ENCODE peak calls at places on chromosome 20, in six cellular contexts. One of them, this sample, is unnamed. For H3K4me1, the result is how much of the 10 kb centered on the place peaks cover.

GRCh38 chr20:20096421-20096820 is 44.1 kb downstream of the CFAP61 start:
- DNase-seq in naive thymus-derived CD4-positive, alpha-beta T cell: no peak
- DNase-seq in upper lobe of right lung: no peak
- DNase-seq in GM23248: peak
- DNase-seq in sigmoid colon: no peak
- DNase-seq in adrenal gland: no peak
- DNase-seq in this sample: no peak

GRCh38 chr20:10002871-10003270 is 31.9 kb upstream of the ANKEF1 start:
- DNase-seq in naive thymus-derived CD4-positive, alpha-beta T cell: no peak
- DNase-seq in upper lobe of right lung: no peak
- DNase-seq in GM23248: no peak
- DNase-seq in sigmoid colon: no peak
- DNase-seq in adrenal gland: no peak
- DNase-seq in this sample: no peak

GRCh38 chr20:41693136-41693979 is 75.2 kb upstream of the CHD6 start:
- DNase-seq in naive thymus-derived CD4-positive, alpha-beta T cell: peak
- DNase-seq in upper lobe of right lung: peak
- DNase-seq in GM23248: peak
- DNase-seq in sigmoid colon: peak
- DNase-seq in adrenal gland: peak
- DNase-seq in this sample: peak

GRCh38 chr20:50399917-50400704 is 110.1 kb upstream of the PTPN1 start:
- DNase-seq in naive thymus-derived CD4-positive, alpha-beta T cell: no peak
- DNase-seq in upper lobe of right lung: no peak
- DNase-seq in GM23248: peak
- DNase-seq in sigmoid colon: no peak
- DNase-seq in adrenal gland: no peak
- DNase-seq in this sample: no peak

GRCh38 chr20:38315290-38315966 is 11.5 kb downstream of the BPI start:
- DNase-seq in naive thymus-derived CD4-positive, alpha-beta T cell: no peak
- DNase-seq in upper lobe of right lung: no peak
- DNase-seq in GM23248: peak
- DNase-seq in sigmoid colon: no peak
- DNase-seq in adrenal gland: no peak
- DNase-seq in this sample: no peak

GRCh38 chr20:33843854-33844253 is 32.7 kb downstream of the CHMP4B start:
- DNase-seq in naive thymus-derived CD4-positive, alpha-beta T cell: peak
- DNase-seq in upper lobe of right lung: no peak
- DNase-seq in GM23248: no peak
- DNase-seq in sigmoid colon: peak
- DNase-seq in adrenal gland: no peak
- DNase-seq in this sample: no peak

GRCh38 chr20:40584128-40584819 is 104.8 kb downstream of the MAFB start:
- DNase-seq in naive thymus-derived CD4-positive, alpha-beta T cell: no peak
- DNase-seq in upper lobe of right lung: no peak
- DNase-seq in GM23248: no peak
- DNase-seq in sigmoid colon: no peak
- DNase-seq in adrenal gland: no peak
- DNase-seq in this sample: peak

GRCh38 chr20:57586370-57586793 is 25.5 kb downstream of the PCK1 start:
- DNase-seq in naive thymus-derived CD4-positive, alpha-beta T cell: no peak
- DNase-seq in upper lobe of right lung: no peak
- DNase-seq in GM23248: no peak
- DNase-seq in sigmoid colon: peak
- DNase-seq in adrenal gland: no peak
- DNase-seq in this sample: no peak

GRCh38 chr20:20603339-20603990 is 109.0 kb downstream of the RALGAPA2 start:
- DNase-seq in naive thymus-derived CD4-positive, alpha-beta T cell: no peak
- DNase-seq in upper lobe of right lung: no peak
- DNase-seq in GM23248: no peak
- DNase-seq in sigmoid colon: no peak
- DNase-seq in adrenal gland: no peak
- DNase-seq in this sample: no peak

GRCh38 chr20:32116079-32116521 is 6.6 kb downstream of the TM9SF4 start:
- DNase-seq in naive thymus-derived CD4-positive, alpha-beta T cell: no peak
- DNase-seq in upper lobe of right lung: no peak
- DNase-seq in GM23248: peak
- DNase-seq in sigmoid colon: no peak
- DNase-seq in adrenal gland: no peak
- DNase-seq in this sample: no peak

GRCh38 chr20:37398750-37399621 is 53.0 kb downstream of the SRC start:
- DNase-seq in naive thymus-derived CD4-positive, alpha-beta T cell: no peak
- DNase-seq in upper lobe of right lung: no peak
- DNase-seq in GM23248: peak
- DNase-seq in sigmoid colon: no peak
- DNase-seq in adrenal gland: peak
- DNase-seq in this sample: no peak

GRCh38 chr20:51220293-51220706 is 197.4 kb upstream of the KCNG1 start:
- DNase-seq in naive thymus-derived CD4-positive, alpha-beta T cell: no peak
- DNase-seq in upper lobe of right lung: peak
- DNase-seq in GM23248: peak
- DNase-seq in sigmoid colon: no peak
- DNase-seq in adrenal gland: no peak
- DNase-seq in this sample: no peak

GRCh38 chr20:59145926-59146800 is 17.5 kb upstream of the ZNF831 start:
- DNase-seq in naive thymus-derived CD4-positive, alpha-beta T cell: peak
- DNase-seq in upper lobe of right lung: no peak
- DNase-seq in GM23248: no peak
- DNase-seq in sigmoid colon: no peak
- DNase-seq in adrenal gland: no peak
- DNase-seq in this sample: no peak

GRCh38 chr20:40714109-40714508 is 25.1 kb upstream of the MAFB start:
- DNase-seq in naive thymus-derived CD4-positive, alpha-beta T cell: no peak
- DNase-seq in upper lobe of right lung: no peak
- DNase-seq in GM23248: no peak
- DNase-seq in sigmoid colon: no peak
- DNase-seq in adrenal gland: no peak
- DNase-seq in this sample: no peak

GRCh38 chr20:17761612-17762011 is 61.8 kb downstream of the BANF2 start:
- DNase-seq in naive thymus-derived CD4-positive, alpha-beta T cell: no peak
- DNase-seq in upper lobe of right lung: no peak
- DNase-seq in GM23248: peak
- DNase-seq in sigmoid colon: no peak
- DNase-seq in adrenal gland: no peak
- DNase-seq in this sample: no peak

GRCh38 chr20:3973705-3974104 is 41.7 kb downstream of the RNF24 start:
- DNase-seq in naive thymus-derived CD4-positive, alpha-beta T cell: no peak
- DNase-seq in upper lobe of right lung: no peak
- DNase-seq in GM23248: no peak
- DNase-seq in sigmoid colon: no peak
- DNase-seq in adrenal gland: no peak
- DNase-seq in this sample: no peak

GRCh38 chr20:63224272-63225081 is 8.5 kb upstream of the YTHDF1 start:
- DNase-seq in naive thymus-derived CD4-positive, alpha-beta T cell: no peak
- DNase-seq in upper lobe of right lung: peak
- DNase-seq in GM23248: peak
- DNase-seq in sigmoid colon: peak
- DNase-seq in adrenal gland: peak
- DNase-seq in this sample: no peak

GRCh38 chr20:51125095-51125494 is 102.2 kb upstream of the KCNG1 start:
- DNase-seq in naive thymus-derived CD4-positive, alpha-beta T cell: no peak
- DNase-seq in upper lobe of right lung: no peak
- DNase-seq in GM23248: no peak
- DNase-seq in sigmoid colon: no peak
- DNase-seq in adrenal gland: no peak
- DNase-seq in this sample: no peak

GRCh38 chr20:31788578-31788977 is 30.6 kb upstream of the MYLK2 start:
- DNase-seq in naive thymus-derived CD4-positive, alpha-beta T cell: no peak
- DNase-seq in upper lobe of right lung: no peak
- DNase-seq in GM23248: peak
- DNase-seq in sigmoid colon: no peak
- DNase-seq in adrenal gland: no peak
- DNase-seq in this sample: peak

GRCh38 chr20:38114353-38114791 is 50.7 kb downstream of the TGM2 start:
- DNase-seq in naive thymus-derived CD4-positive, alpha-beta T cell: no peak
- DNase-seq in upper lobe of right lung: no peak
- DNase-seq in GM23248: peak
- DNase-seq in sigmoid colon: no peak
- DNase-seq in adrenal gland: no peak
- DNase-seq in this sample: no peak

GRCh38 chr20:50670126-50670862 is 21.0 kb downstream of the RIPOR3 start:
- DNase-seq in naive thymus-derived CD4-positive, alpha-beta T cell: no peak
- DNase-seq in upper lobe of right lung: no peak
- DNase-seq in GM23248: no peak
- DNase-seq in sigmoid colon: no peak
- DNase-seq in adrenal gland: no peak
- DNase-seq in this sample: no peak

GRCh38 chr20:16580127-16580526 is 6.9 kb upstream of the KIF16B start:
- DNase-seq in naive thymus-derived CD4-positive, alpha-beta T cell: no peak
- DNase-seq in upper lobe of right lung: no peak
- DNase-seq in GM23248: peak
- DNase-seq in sigmoid colon: no peak
- DNase-seq in adrenal gland: no peak
- DNase-seq in this sample: peak

GRCh38 chr20:21387528-21387927 is 9.8 kb downstream of the NKX2-4 start:
- DNase-seq in naive thymus-derived CD4-positive, alpha-beta T cell: no peak
- DNase-seq in upper lobe of right lung: no peak
- DNase-seq in GM23248: no peak
- DNase-seq in sigmoid colon: no peak
- DNase-seq in adrenal gland: no peak
- DNase-seq in this sample: no peak

GRCh38 chr20:1186367-1186991 is 1.7 kb upstream of the TMEM74B start:
- DNase-seq in naive thymus-derived CD4-positive, alpha-beta T cell: no peak
- DNase-seq in upper lobe of right lung: no peak
- DNase-seq in GM23248: no peak
- DNase-seq in sigmoid colon: no peak
- DNase-seq in adrenal gland: no peak
- DNase-seq in this sample: no peak

GRCh38 chr20:1184638-1185315 is at the start of gene TMEM74B:
- DNase-seq in naive thymus-derived CD4-positive, alpha-beta T cell: no peak
- DNase-seq in upper lobe of right lung: no peak
- DNase-seq in GM23248: peak
- DNase-seq in sigmoid colon: no peak
- DNase-seq in adrenal gland: no peak
- DNase-seq in this sample: no peak

GRCh38 chr20:1184260-1184637 is 532 bp downstream of the TMEM74B start:
- DNase-seq in naive thymus-derived CD4-positive, alpha-beta T cell: no peak
- DNase-seq in upper lobe of right lung: no peak
- DNase-seq in GM23248: no peak
- DNase-seq in sigmoid colon: no peak
- DNase-seq in adrenal gland: no peak
- DNase-seq in this sample: no peak

GRCh38 chr20:1185316-1185741 is 548 bp upstream of the TMEM74B start:
- DNase-seq in naive thymus-derived CD4-positive, alpha-beta T cell: peak
- DNase-seq in upper lobe of right lung: no peak
- DNase-seq in GM23248: peak
- DNase-seq in sigmoid colon: no peak
- DNase-seq in adrenal gland: no peak
- DNase-seq in this sample: no peak

DNA sequence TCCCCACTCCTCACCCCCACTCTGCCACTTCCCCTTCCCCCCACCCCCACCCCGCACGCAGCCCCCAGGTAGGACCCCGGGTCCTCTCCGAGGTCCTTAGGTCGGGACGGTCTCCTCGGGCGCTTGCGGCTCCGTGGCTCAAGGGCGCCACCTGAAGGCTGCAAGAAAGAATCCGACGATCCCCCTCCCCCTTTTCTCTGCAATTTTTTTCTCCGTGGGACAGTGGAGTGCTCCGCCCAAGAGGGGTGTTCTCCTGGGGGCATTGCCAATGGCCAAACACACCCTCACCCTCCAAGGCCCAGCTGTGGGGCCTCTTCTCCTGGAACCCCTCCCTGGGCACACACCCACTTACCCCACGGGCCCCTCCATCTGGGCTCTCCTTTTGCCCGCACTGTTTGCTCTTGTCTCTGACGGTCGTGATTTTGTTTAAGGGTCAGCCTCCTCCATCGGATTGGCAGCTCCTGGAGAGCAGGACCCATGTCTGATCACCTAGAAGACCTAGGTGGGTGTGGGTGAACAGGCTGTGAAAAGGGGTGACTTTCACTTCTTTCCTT is 1.1 kb upstream of the TMEM74B start:
- DNase-seq in naive thymus-derived CD4-positive, alpha-beta T cell: peak
- DNase-seq in upper lobe of right lung: peak
- DNase-seq in GM23248: peak
- DNase-seq in sigmoid colon: no peak
- DNase-seq in adrenal gland: peak
- DNase-seq in this sample: no peak
- H3K27ac ChIP-seq in naive thymus-derived CD4-positive, alpha-beta T cell: no peak
- H3K27ac ChIP-seq in upper lobe of right lung: no peak
- H3K27ac ChIP-seq in GM23248: no peak
- H3K27ac ChIP-seq in sigmoid colon: no peak
- H3K27ac ChIP-seq in adrenal gland: no peak
- H3K27ac ChIP-seq in this sample: no peak

DNA sequence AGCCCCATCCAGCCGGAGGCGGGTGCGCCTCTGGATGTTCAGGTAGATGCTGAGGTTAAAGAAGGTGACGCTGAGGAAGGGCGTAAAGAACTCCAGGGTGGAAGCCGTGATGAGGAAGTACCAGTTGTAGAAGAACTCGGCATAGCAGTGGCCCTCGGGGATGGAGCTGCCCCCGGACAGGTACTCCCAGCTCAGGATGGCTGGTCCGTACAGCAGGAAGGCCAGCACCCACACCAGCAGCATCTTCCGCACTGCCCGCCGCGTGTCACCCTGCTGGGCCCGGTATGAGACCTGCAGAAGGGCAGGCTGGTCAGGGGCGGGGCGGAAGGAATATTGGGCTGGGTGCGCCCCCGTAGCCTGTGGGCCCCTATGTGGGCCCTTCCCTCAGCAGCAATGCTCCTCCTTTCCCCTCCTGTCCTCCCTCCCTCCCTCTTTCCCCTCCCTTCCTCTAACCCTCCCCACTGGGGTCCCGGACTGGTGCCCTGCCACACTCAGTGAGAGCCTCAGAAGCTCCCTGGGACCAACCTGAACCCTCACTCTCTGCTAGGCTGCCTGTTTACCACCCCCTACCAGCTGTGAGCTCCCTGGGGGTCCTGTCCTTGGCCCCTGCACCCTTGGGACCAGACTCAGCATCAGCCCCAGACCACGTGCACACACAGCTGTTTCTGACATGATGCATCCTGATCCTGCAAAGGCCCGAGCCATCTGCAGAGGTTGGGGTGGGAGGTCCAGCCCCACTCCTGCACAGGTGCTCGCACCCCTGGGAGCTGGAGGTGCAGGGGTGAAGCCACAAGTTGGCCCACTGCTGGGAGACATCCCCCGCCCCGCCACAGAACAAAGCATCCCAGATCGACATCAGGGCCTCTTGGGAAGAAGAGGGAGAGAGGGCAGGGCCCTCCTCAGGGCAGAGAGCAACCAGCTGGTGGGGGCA is 3.2 kb downstream of the HRH3 start:
- DNase-seq in naive thymus-derived CD4-positive, alpha-beta T cell: no peak
- DNase-seq in upper lobe of right lung: no peak
- DNase-seq in GM23248: no peak
- DNase-seq in sigmoid colon: no peak
- DNase-seq in adrenal gland: no peak
- DNase-seq in this sample: no peak
- H3K4me1 ChIP-seq in naive thymus-derived CD4-positive, alpha-beta T cell: under half
- H3K4me1 ChIP-seq in upper lobe of right lung: under half
- H3K4me1 ChIP-seq in GM23248: under half
- H3K4me1 ChIP-seq in sigmoid colon: under half
- H3K4me1 ChIP-seq in adrenal gland: under half
- H3K4me1 ChIP-seq in this sample: under half

GRCh38 chr20:48660788-48661187 is 167.0 kb downstream of the PREX1 start:
- DNase-seq in naive thymus-derived CD4-positive, alpha-beta T cell: no peak
- DNase-seq in upper lobe of right lung: no peak
- DNase-seq in GM23248: no peak
- DNase-seq in sigmoid colon: no peak
- DNase-seq in adrenal gland: no peak
- DNase-seq in this sample: no peak
- H3K27ac ChIP-seq in naive thymus-derived CD4-positive, alpha-beta T cell: no peak
- H3K27ac ChIP-seq in upper lobe of right lung: no peak
- H3K27ac ChIP-seq in GM23248: no peak
- H3K27ac ChIP-seq in sigmoid colon: no peak
- H3K27ac ChIP-seq in adrenal gland: no peak
- H3K27ac ChIP-seq in this sample: no peak

GRCh38 chr20:2109425-2110210 is 8.0 kb downstream of the STK35 start:
- DNase-seq in naive thymus-derived CD4-positive, alpha-beta T cell: no peak
- DNase-seq in upper lobe of right lung: no peak
- DNase-seq in GM23248: peak
- DNase-seq in sigmoid colon: peak
- DNase-seq in adrenal gland: peak
- DNase-seq in this sample: peak
- H3K4me1 ChIP-seq in naive thymus-derived CD4-positive, alpha-beta T cell: under half
- H3K4me1 ChIP-seq in upper lobe of right lung: half or more
- H3K4me1 ChIP-seq in GM23248: under half
- H3K4me1 ChIP-seq in sigmoid colon: half or more
- H3K4me1 ChIP-seq in adrenal gland: under half
- H3K4me1 ChIP-seq in this sample: under half